ENCODE peak calls at places on chromosomes 7 and 10, in eight cellular contexts. N, W, C, K, V, X, O and Q are unnamed samples.

GRCh38 chr10:10961078-10961477 is 56.6 kb upstream of the CELF2 start:
- DNase-seq in X (no peak), V (no peak), O (no peak), N (no peak), K (no peak), C (no peak), W (no peak), Q (no peak)

GRCh38 chr10:101817542-101818118 is 614 bp downstream of the OGA start:
- DNase-seq in C (no peak), V (no peak), X (no peak), O (peak), W (peak), N (peak), K (peak), Q (peak)

GRCh38 chr10:77522268-77522809 is 115.3 kb downstream of the KCNMA1 start:
- DNase-seq in V (no peak), W (no peak), O (no peak), N (no peak), C (no peak), X (no peak), K (no peak), Q (no peak)

GRCh38 chr10:110717830-110718595 is 73.9 kb downstream of the RBM20 start:
- DNase-seq in W (no peak), X (no peak), O (no peak), C (no peak), K (no peak), N (no peak), V (no peak), Q (no peak)

GRCh38 chr10:94232711-94233383 is 129.9 kb downstream of the NOC3L start:
- DNase-seq in N (no peak), W (no peak), V (no peak), K (no peak), X (no peak), C (no peak), O (no peak), Q (peak)

GRCh38 chr7:102169651-102170416 is 116.8 kb upstream of the SH2B2 start:
- DNase-seq in K (peak), O (no peak), X (no peak), V (no peak), W (no peak), C (no peak), N (peak), Q (peak)

GRCh38 chr7:74371381-74372059 is 82.2 kb upstream of the GTF2IRD1 start:
- DNase-seq in C (no peak), W (peak), O (no peak), V (no peak), X (peak), K (no peak), N (peak), Q (no peak)

GRCh38 chr10:34231441-34232180 is 583.5 kb downstream of the PARD3 start:
- DNase-seq in K (no peak), N (no peak), C (no peak), V (no peak), W (no peak), O (no peak), X (no peak), Q (no peak)

GRCh38 chr10:126935263-126935946 is 30.2 kb downstream of the DOCK1 start:
- DNase-seq in C (no peak), N (no peak), K (peak), X (peak), W (no peak), V (no peak), O (no peak), Q (no peak)

GRCh38 chr7:94258856-94259255 is 135.8 kb upstream of the COL1A2 start:
- DNase-seq in V (no peak), N (peak), X (no peak), W (no peak), O (no peak), C (no peak), K (no peak), Q (no peak)

GRCh38 chr7:53596230-53596629 is 560.8 kb downstream of the POM121L12 start:
- DNase-seq in O (no peak), X (no peak), N (no peak), V (no peak), W (no peak), K (no peak), C (no peak), Q (no peak)

GRCh38 chr10:560314-560992 is 129.0 kb downstream of the DIP2C start:
- DNase-seq in V (no peak), C (no peak), O (no peak), X (no peak), N (no peak), K (no peak), W (no peak), Q (no peak)

GRCh38 chr7:155193716-155194115 is 104.0 kb upstream of the INSIG1 start:
- DNase-seq in N (no peak), C (no peak), X (no peak), O (no peak), W (no peak), K (no peak), V (no peak), Q (no peak)

GRCh38 chr10:108913300-108913699 is 1010.0 kb downstream of the XPNPEP1 start:
- DNase-seq in W (no peak), C (no peak), X (no peak), N (no peak), K (no peak), V (no peak), O (no peak), Q (no peak)

GRCh38 chr10:107075117-107075516 is 89.4 kb downstream of the SORCS1 start:
- DNase-seq in V (no peak), O (no peak), W (no peak), N (no peak), K (no peak), C (no peak), X (no peak), Q (no peak)

GRCh38 chr7:144827581-144828139 is 8.2 kb downstream of the TPK1 start:
- DNase-seq in N (peak), V (no peak), X (no peak), O (no peak), W (no peak), C (no peak), K (peak), Q (peak)

GRCh38 chr10:6200588-6201510 is 1.9 kb upstream of the PFKFB3 start:
- DNase-seq in N (peak), O (no peak), K (peak), V (no peak), C (no peak), W (peak), X (no peak), Q (peak)

GRCh38 chr7:33677556-33677955 is 227.8 kb upstream of the BMPER start:
- DNase-seq in X (no peak), K (peak), O (no peak), W (no peak), V (no peak), N (peak), C (no peak), Q (no peak)

GRCh38 chr10:110643670-110644597 is at the start of gene RBM20:
- DNase-seq in O (no peak), C (no peak), W (no peak), K (no peak), X (no peak), V (no peak), N (no peak), Q (peak)

GRCh38 chr7:132061931-132062330 is 505.5 kb upstream of the PODXL start:
- DNase-seq in V (no peak), C (no peak), W (no peak), X (no peak), N (peak), K (peak), O (no peak), Q (no peak)

GRCh38 chr10:129057856-129058663 is 409.0 kb upstream of the MGMT start:
- DNase-seq in V (no peak), X (no peak), O (no peak), C (peak), N (no peak), K (no peak), W (no peak), Q (no peak)

GRCh38 chr10:118960166-118961090 is 69.1 kb upstream of the NANOS1 start:
- DNase-seq in K (peak), V (no peak), N (no peak), W (peak), X (no peak), O (no peak), C (no peak), Q (no peak)

GRCh38 chr10:6226216-6226615 is 23.5 kb downstream of the PFKFB3 start:
- DNase-seq in C (no peak), K (no peak), W (no peak), X (no peak), V (no peak), O (no peak), N (no peak), Q (no peak)